ENCODE peak calls at places on chromosomes 5 and 9, in four cellular contexts. One of them, this sample, is unnamed. For H3K9me3, the result is how much of the 10 kb centered on the place peaks cover.

GRCh38 chr9:114925672-114926071 is 4.7 kb downstream of the TNFSF8 start:
- DNase-seq in adipocyte: no peak
- DNase-seq in naive thymus-derived CD4-positive, alpha-beta T cell: no peak
- DNase-seq in hepatocyte: no peak
- DNase-seq in this sample: no peak

GRCh38 chr5:59609501-59610265 is 283.8 kb downstream of the PDE4D start:
- DNase-seq in adipocyte: no peak
- DNase-seq in naive thymus-derived CD4-positive, alpha-beta T cell: no peak
- DNase-seq in hepatocyte: no peak
- DNase-seq in this sample: no peak

GRCh38 chr5:117682416-117682815 is 1107.8 kb upstream of the SEMA6A start:
- DNase-seq in adipocyte: peak
- DNase-seq in naive thymus-derived CD4-positive, alpha-beta T cell: no peak
- DNase-seq in hepatocyte: no peak
- DNase-seq in this sample: no peak

GRCh38 chr9:98178874-98179850 is 13.3 kb downstream of the CORO2A start:
- DNase-seq in adipocyte: no peak
- DNase-seq in naive thymus-derived CD4-positive, alpha-beta T cell: no peak
- DNase-seq in hepatocyte: no peak
- DNase-seq in this sample: no peak

GRCh38 chr5:3852154-3852930 is 256.7 kb downstream of the IRX1 start:
- DNase-seq in adipocyte: no peak
- DNase-seq in naive thymus-derived CD4-positive, alpha-beta T cell: no peak
- DNase-seq in hepatocyte: no peak
- DNase-seq in this sample: no peak

GRCh38 chr5:149071756-149072155 is 8.9 kb upstream of the SH3TC2 start:
- DNase-seq in adipocyte: no peak
- DNase-seq in naive thymus-derived CD4-positive, alpha-beta T cell: no peak
- DNase-seq in hepatocyte: no peak
- DNase-seq in this sample: no peak

GRCh38 chr9:136354592-136355085 is 8.9 kb downstream of the DNLZ start:
- DNase-seq in adipocyte: peak
- DNase-seq in naive thymus-derived CD4-positive, alpha-beta T cell: no peak
- DNase-seq in hepatocyte: peak
- DNase-seq in this sample: no peak

GRCh38 chr9:109035684-109036423 is 22.6 kb upstream of the CTNNAL1 start:
- DNase-seq in adipocyte: peak
- DNase-seq in naive thymus-derived CD4-positive, alpha-beta T cell: no peak
- DNase-seq in hepatocyte: no peak
- DNase-seq in this sample: no peak

GRCh38 chr5:162496080-162496808 is 428.7 kb downstream of the GABRG2 start:
- DNase-seq in adipocyte: no peak
- DNase-seq in naive thymus-derived CD4-positive, alpha-beta T cell: no peak
- DNase-seq in hepatocyte: no peak
- DNase-seq in this sample: no peak

GRCh38 chr9:105055922-105056321 is 128.0 kb upstream of the ABCA1 start:
- DNase-seq in adipocyte: peak
- DNase-seq in naive thymus-derived CD4-positive, alpha-beta T cell: no peak
- DNase-seq in hepatocyte: no peak
- DNase-seq in this sample: no peak

GRCh38 chr9:133075925-133076324 is 14.1 kb downstream of the CEL start:
- DNase-seq in adipocyte: peak
- DNase-seq in naive thymus-derived CD4-positive, alpha-beta T cell: no peak
- DNase-seq in hepatocyte: peak
- DNase-seq in this sample: no peak

GRCh38 chr5:5419291-5420210 is 2.9 kb upstream of the ICE1 start:
- DNase-seq in adipocyte: peak
- DNase-seq in naive thymus-derived CD4-positive, alpha-beta T cell: no peak
- DNase-seq in hepatocyte: peak
- DNase-seq in this sample: no peak

GRCh38 chr5:61675015-61675692 is 343.1 kb downstream of the ZSWIM6 start:
- DNase-seq in adipocyte: no peak
- DNase-seq in naive thymus-derived CD4-positive, alpha-beta T cell: no peak
- DNase-seq in hepatocyte: peak
- DNase-seq in this sample: no peak

GRCh38 chr5:24642022-24642421 is 2.8 kb downstream of the CDH10 start:
- DNase-seq in adipocyte: peak
- DNase-seq in naive thymus-derived CD4-positive, alpha-beta T cell: no peak
- DNase-seq in hepatocyte: peak
- DNase-seq in this sample: no peak

GRCh38 chr5:123819818-123820217 is 307.8 kb downstream of the CSNK1G3 start:
- DNase-seq in adipocyte: peak
- DNase-seq in naive thymus-derived CD4-positive, alpha-beta T cell: no peak
- DNase-seq in hepatocyte: no peak
- DNase-seq in this sample: no peak

GRCh38 chr9:96476591-96476990 is 26.6 kb downstream of the HABP4 start:
- DNase-seq in adipocyte: no peak
- DNase-seq in naive thymus-derived CD4-positive, alpha-beta T cell: no peak
- DNase-seq in hepatocyte: no peak
- DNase-seq in this sample: no peak

GRCh38 chr5:65695162-65695755 is 26.6 kb downstream of the SGTB start:
- DNase-seq in adipocyte: no peak
- DNase-seq in naive thymus-derived CD4-positive, alpha-beta T cell: no peak
- DNase-seq in hepatocyte: no peak
- DNase-seq in this sample: no peak

GRCh38 chr5:134515801-134516200 is 9.7 kb upstream of the JADE2 start:
- DNase-seq in adipocyte: no peak
- DNase-seq in naive thymus-derived CD4-positive, alpha-beta T cell: no peak
- DNase-seq in hepatocyte: no peak
- DNase-seq in this sample: no peak

GRCh38 chr5:173595826-173596225 is 20.6 kb downstream of the BOD1 start:
- DNase-seq in adipocyte: no peak
- DNase-seq in naive thymus-derived CD4-positive, alpha-beta T cell: no peak
- DNase-seq in hepatocyte: no peak
- DNase-seq in this sample: no peak

GRCh38 chr5:173594061-173594460 is 22.4 kb downstream of the BOD1 start:
- DNase-seq in adipocyte: no peak
- DNase-seq in naive thymus-derived CD4-positive, alpha-beta T cell: no peak
- DNase-seq in hepatocyte: no peak
- DNase-seq in this sample: no peak

GRCh38 chr5:173590436-173591299 is 25.8 kb downstream of the BOD1 start:
- DNase-seq in adipocyte: no peak
- DNase-seq in naive thymus-derived CD4-positive, alpha-beta T cell: no peak
- DNase-seq in hepatocyte: no peak
- DNase-seq in this sample: no peak

GRCh38 chr5:173591300-173591622 is 25.2 kb downstream of the BOD1 start:
- DNase-seq in adipocyte: no peak
- DNase-seq in naive thymus-derived CD4-positive, alpha-beta T cell: no peak
- DNase-seq in hepatocyte: no peak
- DNase-seq in this sample: no peak

DNA sequence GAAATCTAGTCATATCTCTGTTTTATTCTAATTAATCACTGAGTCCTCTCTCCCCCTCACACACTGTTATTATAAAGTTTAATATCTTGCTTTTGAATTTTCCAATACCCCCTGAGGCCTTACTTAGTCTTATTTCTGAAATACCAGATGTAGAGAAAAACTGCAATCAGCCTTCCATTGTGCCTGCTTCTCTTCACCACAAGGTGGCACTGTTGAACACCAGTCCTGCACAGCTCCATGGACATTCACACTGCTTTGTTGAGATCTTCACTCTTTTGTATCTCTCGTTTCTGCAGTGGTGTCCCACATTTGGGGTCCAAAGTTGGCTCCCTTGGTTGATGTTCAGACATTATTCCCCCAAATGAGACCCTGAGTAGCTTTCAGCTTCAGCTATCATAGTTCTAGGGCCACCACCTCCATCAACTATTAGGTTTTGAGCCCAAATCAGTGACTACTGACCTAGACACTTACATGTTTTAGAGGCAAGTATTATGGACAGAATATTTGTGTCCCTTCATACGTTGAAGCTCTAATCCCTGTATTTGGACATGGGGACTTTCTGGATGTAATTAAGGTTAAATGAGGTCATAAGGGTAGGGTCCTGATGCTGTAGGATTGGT is 24.3 kb downstream of the BOD1 start:
- DNase-seq in adipocyte: no peak
- DNase-seq in naive thymus-derived CD4-positive, alpha-beta T cell: no peak
- DNase-seq in hepatocyte: no peak
- DNase-seq in this sample: no peak
- H3K9me3 ChIP-seq in adipocyte: under half
- H3K9me3 ChIP-seq in naive thymus-derived CD4-positive, alpha-beta T cell: under half
- H3K9me3 ChIP-seq in hepatocyte: under half
- H3K9me3 ChIP-seq in this sample: under half

GRCh38 chr5:8813180-8813579 is 732.7 kb downstream of the SEMA5A start:
- DNase-seq in adipocyte: no peak
- DNase-seq in naive thymus-derived CD4-positive, alpha-beta T cell: no peak
- DNase-seq in hepatocyte: no peak
- DNase-seq in this sample: no peak
- H3K9me3 ChIP-seq in adipocyte: under half
- H3K9me3 ChIP-seq in naive thymus-derived CD4-positive, alpha-beta T cell: under half
- H3K9me3 ChIP-seq in hepatocyte: under half
- H3K9me3 ChIP-seq in this sample: under half

GRCh38 chr5:8839361-8840055 is 706.4 kb downstream of the SEMA5A start:
- DNase-seq in adipocyte: no peak
- DNase-seq in naive thymus-derived CD4-positive, alpha-beta T cell: no peak
- DNase-seq in hepatocyte: no peak
- DNase-seq in this sample: no peak
- H3K9me3 ChIP-seq in adipocyte: under half
- H3K9me3 ChIP-seq in naive thymus-derived CD4-positive, alpha-beta T cell: under half
- H3K9me3 ChIP-seq in hepatocyte: under half
- H3K9me3 ChIP-seq in this sample: under half

DNA sequence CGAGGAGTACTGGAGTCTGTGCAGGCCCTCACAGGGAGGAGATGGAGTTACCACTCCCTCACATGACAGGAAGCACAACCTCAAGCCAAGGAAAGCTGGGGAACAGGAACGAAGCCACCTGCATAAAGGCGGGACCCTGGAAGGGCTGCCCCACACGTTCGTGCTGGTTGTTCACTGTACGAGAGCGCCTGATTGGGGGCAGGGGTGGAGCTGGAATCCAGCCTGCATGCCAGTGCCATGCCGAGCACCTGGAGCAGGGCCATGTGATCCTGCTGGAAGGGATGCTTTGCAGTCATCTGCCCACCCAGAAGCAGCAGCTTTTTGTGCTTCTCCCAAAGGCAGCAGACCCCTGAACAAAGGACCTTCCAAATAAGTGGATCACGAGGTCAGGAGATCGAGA is 11.4 kb downstream of the GRM6 start:
- DNase-seq in adipocyte: no peak
- DNase-seq in naive thymus-derived CD4-positive, alpha-beta T cell: no peak
- DNase-seq in hepatocyte: no peak
- DNase-seq in this sample: no peak
- H3K9me3 ChIP-seq in adipocyte: under half
- H3K9me3 ChIP-seq in naive thymus-derived CD4-positive, alpha-beta T cell: under half
- H3K9me3 ChIP-seq in hepatocyte: under half
- H3K9me3 ChIP-seq in this sample: under half

GRCh38 chr9:5783982-5784381 is 48.9 kb downstream of the ERMP1 start:
- DNase-seq in adipocyte: no peak
- DNase-seq in naive thymus-derived CD4-positive, alpha-beta T cell: no peak
- DNase-seq in hepatocyte: no peak
- DNase-seq in this sample: no peak
- H3K9me3 ChIP-seq in adipocyte: under half
- H3K9me3 ChIP-seq in naive thymus-derived CD4-positive, alpha-beta T cell: under half
- H3K9me3 ChIP-seq in hepatocyte: under half
- H3K9me3 ChIP-seq in this sample: under half

GRCh38 chr5:158660726-158661125 is 439.0 kb downstream of the EBF1 start:
- DNase-seq in adipocyte: no peak
- DNase-seq in naive thymus-derived CD4-positive, alpha-beta T cell: no peak
- DNase-seq in hepatocyte: no peak
- DNase-seq in this sample: no peak
- H3K9me3 ChIP-seq in adipocyte: under half
- H3K9me3 ChIP-seq in naive thymus-derived CD4-positive, alpha-beta T cell: under half
- H3K9me3 ChIP-seq in hepatocyte: under half
- H3K9me3 ChIP-seq in this sample: under half

This sample was measured in T-helper 17 cell.